ENCODE peak calls at places on chromosome 10, in seven cellular contexts. J, A, Y, K, X, D and B are unnamed samples.

GRCh38 chr10:114499630-114500190 is 95.4 kb upstream of the AFAP1L2 start:
- DNase-seq in J (no peak), A (no peak), Y (peak; percentile 100), K (no peak), X (no peak), D (peak; percentile 64), B (no peak)

GRCh38 chr10:15168296-15168780 is at the start of gene NMT2:
- DNase-seq in J (no peak), A (peak; percentile 85), Y (peak; percentile 64), K (no peak), X (peak; percentile 55), D (no peak), B (no peak)

GRCh38 chr10:15083674-15084501 is 4.7 kb downstream of the ACBD7 start:
- DNase-seq in J (no peak), A (no peak), Y (no peak), K (no peak), X (no peak), D (no peak), B (no peak)

GRCh38 chr10:49518982-49519578 is 19.8 kb downstream of the ERCC6 start:
- DNase-seq in J (no peak), A (peak; percentile 13), Y (peak; percentile 35), K (peak; percentile 45), X (peak; percentile 32), D (no peak), B (no peak)

GRCh38 chr10:72244573-72245038 is 28.5 kb upstream of the ASCC1 start:
- DNase-seq in J (no peak), A (no peak), Y (no peak), K (no peak), X (no peak), D (no peak), B (no peak)

GRCh38 chr10:29998142-29998808 is 61.1 kb downstream of the JCAD start:
- DNase-seq in J (peak; percentile 83), A (peak; percentile 68), Y (peak; percentile 54), K (peak; percentile 76), X (peak; percentile 51), D (peak; percentile 85), B (peak; percentile 81)

GRCh38 chr10:131844546-131845084 is 56.2 kb upstream of the PPP2R2D start:
- DNase-seq in J (no peak), A (no peak), Y (no peak), K (no peak), X (no peak), D (no peak), B (no peak)

GRCh38 chr10:73537709-73538108 is 41.9 kb upstream of the PPP3CB start:
- DNase-seq in J (peak; percentile 39), A (no peak), Y (no peak), K (no peak), X (no peak), D (no peak), B (no peak)

GRCh38 chr10:113895018-113895417 is 40.6 kb downstream of the NHLRC2 start:
- DNase-seq in J (no peak), A (no peak), Y (peak; percentile 86), K (no peak), X (peak; percentile 59), D (no peak), B (no peak)

GRCh38 chr10:74213571-74214162 is 62.6 kb downstream of the ADK start:
- DNase-seq in J (peak; percentile 33), A (peak; percentile 19), Y (no peak), K (peak; percentile 58), X (no peak), D (peak; percentile 67), B (no peak)

GRCh38 chr10:125343118-125343752 is 182.9 kb upstream of the CTBP2 start:
- DNase-seq in J (no peak), A (no peak), Y (peak; percentile 13), K (peak; percentile 45), X (peak; percentile 3), D (no peak), B (no peak)

GRCh38 chr10:93745411-93746065 is 12.2 kb upstream of the LGI1 start:
- DNase-seq in J (no peak), A (no peak), Y (no peak), K (peak; percentile 36), X (no peak), D (no peak), B (no peak)

GRCh38 chr10:70847666-70848360 is 32.1 kb downstream of the SGPL1 start:
- DNase-seq in J (no peak), A (no peak), Y (no peak), K (no peak), X (peak; percentile 55), D (no peak), B (no peak)

GRCh38 chr10:47147186-47147585 is 152.8 kb upstream of the GDF10 start:
- DNase-seq in J (no peak), A (no peak), Y (no peak), K (no peak), X (no peak), D (no peak), B (no peak)

GRCh38 chr10:77293785-77294184 is 343.8 kb downstream of the KCNMA1 start:
- DNase-seq in J (no peak), A (no peak), Y (no peak), K (no peak), X (no peak), D (no peak), B (no peak)

GRCh38 chr10:44845672-44846071 is 65.5 kb upstream of the TMEM72 start:
- DNase-seq in J (no peak), A (no peak), Y (no peak), K (no peak), X (no peak), D (no peak), B (no peak)

GRCh38 chr10:122271076-122271475 is at the start of gene BTBD16:
- DNase-seq in J (no peak), A (no peak), Y (no peak), K (no peak), X (no peak), D (no peak), B (no peak)

GRCh38 chr10:69650589-69651261 is 20.7 kb downstream of the FAM241B start:
- DNase-seq in J (no peak), A (no peak), Y (no peak), K (no peak), X (no peak), D (no peak), B (no peak)

GRCh38 chr10:17428616-17429097 is 25.7 kb downstream of the ST8SIA6 start:
- DNase-seq in J (peak; percentile 22), A (no peak), Y (no peak), K (no peak), X (no peak), D (peak; percentile 83), B (no peak)

GRCh38 chr10:44492678-44493077 is 107.8 kb upstream of the CXCL12 start:
- DNase-seq in J (no peak), A (no peak), Y (no peak), K (no peak), X (no peak), D (no peak), B (no peak)

GRCh38 chr10:94902570-94902969 is 35.9 kb upstream of the CYP2C9 start:
- DNase-seq in J (no peak), A (no peak), Y (peak; percentile 32), K (no peak), X (no peak), D (no peak), B (no peak)

GRCh38 chr10:25682203-25682950 is 251.7 kb upstream of the MYO3A start:
- DNase-seq in J (peak; percentile 53), A (no peak), Y (peak; percentile 14), K (peak; percentile 33), X (peak; percentile 42), D (no peak), B (no peak)

GRCh38 chr10:74384615-74385213 is 233.7 kb downstream of the ADK start:
- DNase-seq in J (no peak), A (no peak), Y (no peak), K (no peak), X (no peak), D (no peak), B (no peak)

GRCh38 chr10:114879093-114879492 is 57.5 kb downstream of the FHIP2A start:
- DNase-seq in J (no peak), A (no peak), Y (no peak), K (no peak), X (no peak), D (no peak), B (no peak)

GRCh38 chr10:65571011-65571570 is 1354.7 kb upstream of the LRRTM3 start:
- DNase-seq in J (no peak), A (no peak), Y (peak; percentile 15), K (peak; percentile 24), X (no peak), D (no peak), B (no peak)

GRCh38 chr10:77846718-77847311 is 79.7 kb downstream of the DLG5 start:
- DNase-seq in J (peak; percentile 85), A (peak; percentile 59), Y (no peak), K (peak; percentile 67), X (peak; percentile 33), D (peak; percentile 73), B (peak; percentile 71)

GRCh38 chr10:110156046-110156445 is 51.4 kb upstream of the MXI1 start:
- DNase-seq in J (no peak), A (no peak), Y (no peak), K (no peak), X (no peak), D (no peak), B (no peak)